ENCODE peak calls at places on chromosomes 7 and 10, in six cellular contexts. H, J, I, W, P and M are unnamed samples.

GRCh38 chr10:93991596-93992284 is 2.0 kb upstream of the PLCE1 start:
- DNase-seq in H (no peak), J (no peak), I (no peak), W (peak; percentile 57), P (no peak), M (no peak)

GRCh38 chr10:88828310-88828709 is 23.3 kb downstream of the ANKRD22 start:
- DNase-seq in W (no peak), P (no peak), J (no peak), H (no peak), I (no peak), M (no peak)

GRCh38 chr10:131211556-131211955 is 100.0 kb downstream of the TCERG1L start:
- DNase-seq in J (no peak), H (no peak), W (no peak), P (no peak), I (no peak), M (no peak)

GRCh38 chr10:44233561-44234470 is 151.1 kb downstream of the CXCL12 start:
- DNase-seq in J (peak; percentile 80), P (no peak), W (no peak), I (peak; percentile 87), H (no peak), M (no peak)

GRCh38 chr7:131540491-131541162 is 15.8 kb downstream of the PODXL start:
- DNase-seq in J (no peak), W (peak; percentile 22), H (no peak), I (no peak), P (no peak), M (no peak)

GRCh38 chr10:75038335-75038734 is 73.1 kb upstream of the SAMD8 start:
- DNase-seq in I (no peak), P (no peak), J (no peak), W (no peak), H (no peak), M (no peak)

GRCh38 chr7:92762853-92763252 is 73.5 kb downstream of the CDK6 start:
- DNase-seq in W (no peak), J (no peak), P (no peak), I (no peak), H (no peak), M (no peak)

GRCh38 chr7:40192036-40192435 is 57.2 kb downstream of the SUGCT start:
- DNase-seq in P (no peak), W (no peak), H (no peak), I (no peak), J (no peak), M (no peak)

GRCh38 chr10:72334832-72335393 is 19.8 kb downstream of the DNAJB12 start:
- DNase-seq in I (no peak), H (peak; percentile 95), P (peak; percentile 73), J (peak; percentile 51), W (peak; percentile 95), M (peak; percentile 85)

GRCh38 chr7:11620822-11621395 is 211.1 kb downstream of the THSD7A start:
- DNase-seq in W (no peak), J (no peak), H (no peak), P (no peak), I (no peak), M (no peak)

GRCh38 chr10:47164126-47164799 is 135.7 kb upstream of the GDF10 start:
- DNase-seq in P (no peak), W (no peak), H (no peak), I (no peak), J (no peak), M (no peak)

GRCh38 chr7:125136341-125136740 is 206.7 kb upstream of the POT1 start:
- DNase-seq in J (no peak), H (no peak), I (no peak), P (no peak), W (no peak), M (no peak)

GRCh38 chr7:47669178-47669878 is 87.4 kb upstream of the TNS3 start:
- DNase-seq in W (peak; percentile 37), J (no peak), H (peak; percentile 90), I (peak; percentile 12), P (peak; percentile 56), M (peak; percentile 79)

GRCh38 chr10:51029172-51029641 is 45.1 kb upstream of the PRKG1 start:
- DNase-seq in P (no peak), H (no peak), W (no peak), J (no peak), I (no peak), M (no peak)

GRCh38 chr7:93117852-93118530 is at the start of gene SAMD9:
- DNase-seq in W (peak; percentile 42), H (peak; percentile 77), J (no peak), I (peak; percentile 67), P (peak; percentile 38), M (peak; percentile 43)

GRCh38 chr7:44223362-44224114 is 22.8 kb downstream of the YKT6 start:
- DNase-seq in J (no peak), P (no peak), W (no peak), H (no peak), I (no peak), M (no peak)

GRCh38 chr7:50393076-50393475 is 57.1 kb downstream of the FIGNL1 start:
- DNase-seq in W (no peak), P (no peak), J (no peak), I (peak; percentile 22), H (no peak), M (no peak)

GRCh38 chr7:106425017-106425719 is 140.4 kb upstream of the NAMPT start:
- DNase-seq in J (no peak), P (peak; percentile 36), H (peak; percentile 93), W (no peak), I (peak; percentile 38), M (peak; percentile 39)

GRCh38 chr10:109931153-109931552 is 7.8 kb upstream of the XPNPEP1 start:
- DNase-seq in I (no peak), W (no peak), P (no peak), H (no peak), J (no peak), M (no peak)

GRCh38 chr10:14405076-14406065 is 74.6 kb upstream of the FRMD4A start:
- DNase-seq in W (no peak), H (no peak), P (no peak), I (no peak), J (no peak), M (no peak)

GRCh38 chr10:103491729-103492364 is 1.7 kb upstream of the NEURL1 start:
- DNase-seq in J (no peak), H (no peak), W (peak; percentile 25), P (no peak), I (peak; percentile 12), M (no peak)

GRCh38 chr7:129946282-129946681 is 6.5 kb downstream of the UBE2H start:
- DNase-seq in P (no peak), J (no peak), I (no peak), W (no peak), H (no peak), M (no peak)

GRCh38 chr7:26507375-26508068 is 215.9 kb downstream of the SNX10 start:
- DNase-seq in W (no peak), I (no peak), H (no peak), P (no peak), J (no peak), M (no peak)

DNA sequence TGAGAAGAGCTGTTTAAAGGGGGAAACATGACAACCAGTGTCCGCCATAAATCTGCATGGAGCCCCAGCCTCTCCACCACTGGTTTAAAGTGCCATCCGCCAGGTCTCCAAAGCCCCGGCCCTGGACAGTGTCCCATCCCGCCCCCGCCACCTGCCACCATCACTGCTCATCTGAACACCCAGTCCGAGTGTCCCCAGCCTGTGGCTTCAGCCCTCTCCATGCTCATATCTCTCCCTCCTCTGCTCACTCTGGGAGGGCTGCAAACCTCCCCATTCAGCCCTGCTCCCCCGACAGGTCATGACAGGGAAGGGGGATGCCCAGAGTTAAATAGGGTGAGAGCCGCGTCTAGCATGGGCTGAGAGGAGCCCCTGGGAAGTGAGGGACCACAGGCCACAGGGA is 266.2 kb downstream of the DNAJB6 start:
- DNase-seq in P (no peak), J (no peak), I (no peak), W (no peak), H (no peak), M (no peak)
- TF ChIP-seq TAF1 in P (no peak), J (no peak), I (no peak), W (no peak), H (no peak), M (no peak)

DNA sequence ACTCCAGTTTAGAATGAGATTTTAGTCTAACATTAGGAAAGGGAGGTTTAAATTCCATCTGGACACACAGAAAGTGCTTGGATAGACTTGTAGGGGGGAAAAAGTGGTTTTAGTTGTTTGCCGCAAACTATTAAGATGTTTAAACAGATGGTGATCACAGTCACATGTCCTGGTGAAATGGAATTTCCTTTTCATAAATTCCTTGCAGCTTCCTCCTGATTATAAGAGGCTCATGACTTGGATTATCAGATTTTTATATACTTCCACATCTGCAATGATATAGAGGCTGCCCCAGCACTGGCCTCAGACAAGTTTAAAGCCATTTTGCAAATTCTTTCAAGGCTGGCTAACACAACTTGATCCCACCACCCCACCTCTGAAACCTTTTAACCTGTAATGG is 106.4 kb upstream of the ARMC3 start:
- DNase-seq in H (no peak), I (no peak), J (no peak), W (no peak), P (no peak), M (no peak)
- TF ChIP-seq POLR2A in H (no peak), I (no peak), J (no peak), W (no peak), P (no peak), M (no peak)

DNA sequence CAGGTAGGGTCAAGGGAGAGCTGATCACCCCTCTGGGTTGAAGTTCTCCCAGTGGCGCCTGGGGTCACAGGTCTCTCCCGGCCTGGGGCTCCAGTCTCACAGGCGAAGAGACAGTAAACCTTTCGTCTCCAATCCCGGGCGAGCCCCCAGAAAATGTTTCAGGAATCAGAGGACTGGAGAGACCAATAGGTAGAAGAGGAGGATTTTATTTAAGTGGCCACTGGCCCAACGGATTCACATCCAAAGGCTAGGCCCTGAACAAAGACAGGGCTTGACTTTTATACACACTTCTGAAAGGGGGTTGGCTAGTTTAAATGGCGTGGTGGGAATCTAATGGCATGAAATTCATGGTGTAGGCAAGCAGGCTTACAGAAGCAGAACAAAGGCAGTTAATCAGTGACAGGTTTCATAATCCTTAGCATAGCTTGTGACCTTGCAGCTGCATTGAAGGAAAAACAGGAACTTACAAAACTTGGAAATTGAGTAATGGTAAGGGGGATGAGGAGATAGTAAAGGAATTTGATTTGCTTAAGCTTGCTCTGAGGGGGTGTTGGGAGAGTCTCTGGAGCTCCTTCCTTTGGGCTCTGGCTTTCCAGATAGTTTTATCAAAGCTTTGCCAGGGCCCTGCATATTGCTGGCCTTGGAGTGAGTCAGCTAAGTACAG is 105.5 kb downstream of the TRIM24 start:
- DNase-seq in J (no peak), W (peak; percentile 98), P (no peak), I (peak; percentile 64), H (no peak), M (no peak)
- TF ChIP-seq TAF1 in J (no peak), W (no peak), P (no peak), I (no peak), H (no peak), M (no peak)

GRCh38 chr10:119207367-119207668 is at the start of gene GRK5:
- DNase-seq in I (peak; percentile 92), P (peak; percentile 94), W (peak; percentile 90), J (peak; percentile 89), H (peak; percentile 86), M (peak; percentile 93)

GRCh38 chr10:119208553-119208940 is 1.2 kb downstream of the GRK5 start:
- DNase-seq in W (no peak), H (no peak), I (no peak), J (no peak), P (no peak), M (no peak)

GRCh38 chr10:119209050-119209735 is 1.8 kb downstream of the GRK5 start:
- DNase-seq in W (peak; percentile 59), J (peak; percentile 74), P (no peak), I (peak; percentile 64), H (no peak), M (no peak)

GRCh38 chr10:119206603-119207366 is 586 bp upstream of the GRK5 start:
- DNase-seq in H (no peak), I (peak; percentile 70), J (peak; percentile 84), P (peak; percentile 68), W (no peak), M (peak; percentile 72)

GRCh38 chr10:119207713-119208552 is 562 bp downstream of the GRK5 start:
- DNase-seq in J (peak; percentile 81), I (peak; percentile 17), W (peak; percentile 65), H (no peak), P (no peak), M (no peak)
- TF ChIP-seq POLR2A in J (no peak), I (no peak), W (no peak), H (no peak), P (no peak), M (no peak)